ENCODE peak calls at places on chromosomes 7 and 10, in eight cellular contexts. A, K, O, V, W, U, J and B are unnamed samples.

GRCh38 chr10:78071140-78071856 is 37.6 kb downstream of the RPS24 start:
- DNase-seq in A (no peak), O (no peak), K (no peak), V (no peak), J (no peak), U (no peak), W (no peak), B (no peak)

GRCh38 chr10:126969310-126969709 is 64.1 kb downstream of the DOCK1 start:
- DNase-seq in W (peak; percentile 32), J (no peak), K (no peak), V (no peak), A (no peak), U (no peak), O (no peak), B (no peak)

GRCh38 chr10:25547391-25547790 is 372.6 kb downstream of the GPR158 start:
- DNase-seq in K (no peak), O (no peak), A (no peak), V (no peak), U (no peak), J (no peak), W (no peak), B (no peak)

GRCh38 chr7:70631732-70632131 is 500.2 kb upstream of the GALNT17 start:
- DNase-seq in K (no peak), W (no peak), O (no peak), J (no peak), A (no peak), V (no peak), U (no peak), B (no peak)

GRCh38 chr7:92788559-92789183 is 47.7 kb downstream of the CDK6 start:
- DNase-seq in O (no peak), K (no peak), V (no peak), U (peak; percentile 21), J (no peak), W (no peak), A (no peak), B (no peak)

GRCh38 chr10:97936126-97936525 is 86.5 kb downstream of the GOLGA7B start:
- DNase-seq in O (no peak), J (no peak), K (no peak), W (no peak), U (no peak), V (no peak), A (no peak), B (no peak)

GRCh38 chr7:5428470-5429252 is 5.0 kb upstream of the TNRC18 start:
- DNase-seq in W (peak; percentile 74), U (peak; percentile 51), V (peak; percentile 74), J (no peak), O (peak; percentile 67), K (peak; percentile 90), A (peak; percentile 76), B (peak; percentile 95)

GRCh38 chr10:104143829-104144228 is 21.9 kb downstream of the SFR1 start:
- DNase-seq in A (no peak), U (no peak), O (no peak), V (no peak), K (no peak), W (no peak), J (no peak), B (no peak)

GRCh38 chr10:14459670-14460069 is 128.9 kb upstream of the FRMD4A start:
- DNase-seq in O (no peak), K (peak; percentile 31), J (no peak), W (no peak), V (no peak), A (no peak), U (no peak), B (no peak)

GRCh38 chr10:48294431-48294830 is 12.0 kb upstream of the MAPK8 start:
- DNase-seq in V (no peak), K (no peak), A (no peak), U (no peak), O (no peak), W (no peak), J (no peak), B (no peak)

GRCh38 chr7:79159040-79159664 is 294.3 kb downstream of the MAGI2 start:
- DNase-seq in K (no peak), W (no peak), O (no peak), V (no peak), J (no peak), A (no peak), U (no peak), B (no peak)

GRCh38 chr10:47383254-47384147 is 592 bp downstream of the ZNF488 start:
- DNase-seq in W (no peak), K (no peak), O (no peak), J (no peak), U (no peak), V (no peak), A (no peak), B (peak; percentile 11)

GRCh38 chr10:91541481-91541880 is 91.4 kb downstream of the PPP1R3C start:
- DNase-seq in O (no peak), W (no peak), K (no peak), A (no peak), J (no peak), U (no peak), V (no peak), B (no peak)

GRCh38 chr7:44111759-44112158 is 7.6 kb downstream of the AEBP1 start:
- DNase-seq in U (no peak), A (no peak), K (no peak), W (no peak), V (no peak), O (no peak), J (no peak), B (no peak)
- TF ChIP-seq POLR2A in U (no peak), A (no peak), K (no peak), W (no peak), V (no peak), O (no peak), J (no peak), B (no peak)

DNA sequence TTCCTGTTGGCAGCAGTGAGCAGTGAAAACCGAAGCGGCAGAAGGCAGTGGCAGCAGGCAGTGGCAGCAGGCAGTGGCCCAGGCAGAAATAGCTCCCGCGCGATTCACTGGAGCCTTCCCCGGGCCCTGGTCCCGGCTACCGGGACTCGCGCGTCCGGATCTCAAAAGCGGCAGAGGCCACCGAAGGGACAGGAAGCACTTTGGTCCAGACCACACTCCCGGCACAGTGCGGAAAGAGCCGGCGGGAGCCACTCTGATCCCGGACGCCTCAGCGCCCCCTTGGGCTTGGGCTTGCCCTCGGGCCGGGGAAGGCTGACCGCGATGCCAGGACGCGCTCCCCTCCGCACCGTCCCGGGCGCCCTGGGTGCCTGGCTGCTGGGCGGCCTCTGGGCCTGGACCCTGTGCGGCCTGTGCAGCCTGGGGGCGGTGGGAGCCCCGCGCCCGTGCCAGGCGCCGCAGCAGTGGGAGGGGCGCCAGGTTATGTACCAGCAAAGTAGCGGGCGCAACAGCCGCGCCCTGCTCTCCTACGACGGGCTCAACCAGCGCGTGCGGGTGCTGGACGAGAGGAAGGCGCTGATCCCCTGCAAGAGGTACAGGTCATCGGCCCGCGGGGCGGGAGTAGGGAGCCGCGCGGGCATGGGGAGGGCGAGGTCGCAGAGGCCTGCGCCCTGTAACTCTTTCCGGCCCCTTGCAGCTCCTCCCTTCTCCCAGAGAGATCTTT is at the start of gene EPDR1:
- DNase-seq in V (peak; percentile 75), O (peak; percentile 76), W (peak; percentile 85), A (peak; percentile 71), J (no peak), K (no peak), U (no peak), B (peak; percentile 87)
- TF ChIP-seq POLR2A in V (peak; percentile 75), O (no peak), W (peak; percentile 51), A (no peak), J (peak; percentile 67), K (no peak), U (no peak), B (no peak)

GRCh38 chr7:16084875-16085274 is 336.5 kb downstream of the CRPPA start:
- DNase-seq in U (no peak), A (no peak), W (no peak), V (no peak), O (no peak), J (no peak), K (no peak), B (no peak)
- TF ChIP-seq POLR2A in U (no peak), A (no peak), W (no peak), V (no peak), O (no peak), J (no peak), K (no peak), B (no peak)

GRCh38 chr10:15859865-15860691 is at the start of gene MINDY3:
- DNase-seq in J (peak; percentile 81), A (peak; percentile 83), K (peak; percentile 74), U (peak; percentile 84), W (peak; percentile 84), V (peak; percentile 82), O (peak; percentile 85), B (peak; percentile 83)
- TF ChIP-seq POLR2A in J (no peak), A (peak; percentile 26), K (no peak), U (peak; percentile 81), W (no peak), V (no peak), O (peak; percentile 45), B (no peak)

GRCh38 chr7:127392566-127393369 is at the start of gene ZNF800:
- DNase-seq in J (peak; percentile 91), U (peak; percentile 99), V (peak; percentile 95), K (peak; percentile 82), A (peak; percentile 87), W (peak; percentile 92), O (peak; percentile 95), B (peak; percentile 89)
- TF ChIP-seq POLR2A in J (peak; percentile 96), U (peak; percentile 99), V (peak; percentile 96), K (peak; percentile 93), A (peak; percentile 80), W (peak; percentile 85), O (peak; percentile 86), B (peak; percentile 68)

GRCh38 chr10:119596537-119597404 is at the start of gene TIAL1:
- DNase-seq in U (peak; percentile 87), K (peak; percentile 99), J (peak; percentile 97), A (peak; percentile 96), O (peak; percentile 99), W (peak; percentile 98), V (peak; percentile 97), B (peak; percentile 99)
- TF ChIP-seq POLR2A in U (peak; percentile 92), K (peak; percentile 71), J (peak; percentile 82), A (no peak), O (peak; percentile 79), W (peak; percentile 69), V (peak; percentile 95), B (no peak)

GRCh38 chr10:3095373-3096139 is 28.2 kb downstream of the PFKP start:
- DNase-seq in J (no peak), U (peak; percentile 86), A (no peak), V (no peak), W (no peak), O (no peak), K (peak; percentile 100), B (peak; percentile 74)
- TF ChIP-seq POLR2A in J (no peak), U (peak; percentile 67), A (no peak), V (no peak), W (no peak), O (no peak), K (no peak), B (no peak)